ENCODE peak calls at places on chromosomes 7 and 10, in seven cellular contexts. H, L, W, C, P, O and K are unnamed samples.

GRCh38 chr7:3695602-3696001 is 394.6 kb downstream of the SDK1 start:
- DNase-seq in C (no peak), P (no peak), H (no peak), L (no peak), W (no peak), O (no peak), K (no peak)

GRCh38 chr10:5447611-5448071 is 35.3 kb downstream of the NET1 start:
- DNase-seq in O (peak), W (no peak), L (no peak), H (no peak), P (no peak), C (no peak), K (no peak)

GRCh38 chr10:98340261-98340675 is 72.3 kb upstream of the LOXL4 start:
- DNase-seq in H (no peak), L (peak), P (no peak), W (no peak), O (peak), C (no peak), K (no peak)

GRCh38 chr7:7650682-7651206 is 10.2 kb downstream of the UMAD1 start:
- DNase-seq in O (no peak), L (no peak), C (no peak), H (no peak), W (no peak), P (no peak), K (no peak)

GRCh38 chr7:17447728-17448478 is 149.5 kb downstream of the AHR start:
- DNase-seq in O (no peak), P (no peak), L (no peak), H (no peak), W (no peak), C (no peak), K (no peak)

GRCh38 chr10:5632430-5632829 is 34.0 kb downstream of the ASB13 start:
- DNase-seq in O (no peak), H (no peak), P (no peak), L (no peak), C (no peak), W (no peak), K (no peak)

GRCh38 chr10:69936091-69936490 is 116.6 kb upstream of the MACROH2A2 start:
- DNase-seq in O (peak), W (no peak), C (no peak), H (no peak), L (no peak), P (no peak), K (no peak)

GRCh38 chr10:123886292-123886691 is 5.3 kb downstream of the CPXM2 start:
- DNase-seq in H (no peak), O (no peak), P (no peak), L (no peak), C (no peak), W (no peak), K (no peak)

GRCh38 chr10:62177111-62177510 is 91.5 kb downstream of the RTKN2 start:
- DNase-seq in W (no peak), L (no peak), P (no peak), O (no peak), C (no peak), H (no peak), K (no peak)

GRCh38 chr7:140902305-140902953 is 22.3 kb downstream of the BRAF start:
- DNase-seq in O (no peak), C (no peak), L (no peak), W (no peak), H (no peak), P (no peak), K (no peak)

GRCh38 chr10:5423774-5424173 is 11.4 kb downstream of the NET1 start:
- DNase-seq in C (no peak), H (no peak), O (no peak), L (no peak), W (no peak), P (no peak), K (no peak)

GRCh38 chr10:71684356-71685173 is 35.0 kb downstream of the C10orf105 start:
- DNase-seq in H (no peak), O (no peak), L (no peak), P (no peak), C (no peak), W (no peak), K (no peak)

GRCh38 chr10:71611131-71611530 is 108.4 kb downstream of the C10orf105 start:
- DNase-seq in C (no peak), H (no peak), P (no peak), W (no peak), O (no peak), L (no peak), K (no peak)

GRCh38 chr10:124865676-124866075 is 64.1 kb downstream of the ABRAXAS2 start:
- DNase-seq in O (no peak), P (no peak), L (no peak), H (no peak), W (no peak), C (no peak), K (no peak)

GRCh38 chr7:92762853-92763252 is 73.5 kb downstream of the CDK6 start:
- DNase-seq in W (no peak), O (no peak), P (no peak), L (no peak), C (no peak), H (no peak), K (no peak)

GRCh38 chr7:69934475-69934903 is 336.2 kb downstream of the AUTS2 start:
- DNase-seq in C (no peak), W (no peak), P (no peak), O (no peak), H (no peak), L (peak), K (no peak)

GRCh38 chr10:114309111-114309651 is 70.1 kb downstream of the VWA2 start:
- DNase-seq in L (no peak), W (no peak), H (no peak), O (no peak), P (no peak), C (no peak), K (no peak)

GRCh38 chr10:92756233-92757065 is 66.7 kb downstream of the HHEX start:
- DNase-seq in W (no peak), L (no peak), O (peak), P (no peak), H (no peak), C (no peak), K (no peak)

GRCh38 chr7:70637726-70638125 is 494.2 kb upstream of the GALNT17 start:
- DNase-seq in P (no peak), C (no peak), L (no peak), W (peak), O (no peak), H (no peak), K (no peak)

GRCh38 chr10:10797467-10797866 is 220.2 kb upstream of the CELF2 start:
- DNase-seq in C (no peak), O (no peak), L (no peak), P (no peak), W (no peak), H (no peak), K (no peak)

GRCh38 chr10:104750306-104750705 is 109.2 kb downstream of the SORCS3 start:
- DNase-seq in C (no peak), L (peak), P (no peak), H (no peak), W (no peak), O (no peak), K (no peak)

GRCh38 chr10:51073461-51074237 is 638 bp upstream of the PRKG1 start:
- DNase-seq in H (no peak), O (peak), L (peak), P (no peak), W (peak), C (no peak), K (no peak)

GRCh38 chr10:42875388-42875755 is 92.8 kb downstream of the BMS1 start:
- DNase-seq in L (no peak), H (no peak), C (no peak), P (peak), O (no peak), W (no peak), K (no peak)
- TF ChIP-seq CTCF in L (no peak), H (no peak), C (no peak), P (no peak), O (no peak), W (no peak), K (no peak)

DNA sequence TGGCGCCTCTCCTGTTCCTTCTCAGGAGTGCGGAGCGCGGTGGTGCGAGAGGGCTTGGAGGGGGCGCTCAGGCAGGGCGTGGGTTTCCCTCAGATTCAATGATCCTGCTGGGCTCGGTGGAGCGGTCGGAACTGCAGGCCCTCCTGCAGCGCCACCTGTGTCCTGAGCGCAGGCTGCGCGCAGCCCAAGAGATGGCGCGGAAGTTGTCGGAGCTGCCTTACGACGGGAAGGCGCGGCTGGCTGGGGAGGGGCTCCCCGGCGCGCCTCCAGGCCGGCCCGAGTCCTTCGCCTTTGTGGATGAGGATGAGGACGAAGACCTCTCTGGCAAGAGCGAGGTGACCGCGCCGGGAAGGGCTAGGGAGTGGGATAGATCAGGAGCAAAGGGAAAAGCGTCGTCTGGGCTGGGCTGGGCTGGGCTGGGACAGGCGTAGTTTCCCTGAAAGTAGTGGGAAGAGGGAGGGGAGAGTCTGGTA is 17.0 kb downstream of the FAM131B start:
- DNase-seq in O (no peak), P (peak), H (peak), W (peak), L (peak), C (no peak), K (no peak)
- TF ChIP-seq CTCF in O (no peak), P (peak), H (peak), W (peak), L (peak), C (peak), K (peak)

DNA sequence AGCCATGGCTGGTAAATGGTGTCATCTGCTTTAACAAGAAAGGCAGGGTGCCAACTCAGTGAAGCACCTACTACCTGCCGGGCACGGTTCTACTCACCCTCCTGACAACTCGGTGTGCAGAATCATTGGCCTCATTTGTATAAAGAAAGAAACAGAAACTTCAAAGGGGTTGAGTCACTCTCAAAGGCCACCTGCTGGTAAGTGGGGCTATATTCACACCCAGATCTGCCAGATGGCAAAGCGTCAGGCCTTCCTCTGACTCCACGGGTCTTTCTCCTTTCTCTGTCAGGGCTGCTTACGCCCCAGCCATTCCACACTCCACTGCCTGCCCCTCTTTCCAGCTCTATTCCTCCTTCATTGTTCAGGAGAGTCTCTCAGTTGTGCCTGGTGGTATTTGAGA is 309.2 kb downstream of the GFRA1 start:
- DNase-seq in P (no peak), O (peak), C (no peak), L (no peak), H (no peak), W (no peak), K (no peak)
- TF ChIP-seq CTCF in P (no peak), O (peak), C (no peak), L (peak), H (no peak), W (no peak), K (peak)

DNA sequence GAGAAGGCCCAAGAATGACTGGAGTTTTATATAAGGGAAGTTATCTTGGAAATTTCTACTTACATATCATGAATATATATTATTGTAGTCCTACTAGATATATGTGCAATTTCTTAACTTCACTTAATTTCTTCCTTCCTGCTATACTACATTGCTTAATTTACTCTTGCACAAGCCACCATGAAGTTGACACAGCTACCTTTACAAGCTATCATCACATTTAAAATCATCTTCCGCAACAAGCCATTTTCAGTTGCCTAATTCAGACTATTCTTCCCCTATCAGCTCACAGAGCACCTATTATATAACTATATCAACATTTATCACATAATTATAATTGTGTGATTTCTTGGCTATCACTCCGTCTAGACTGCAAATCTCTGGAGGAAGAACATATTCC is 418.4 kb downstream of the PARD3 start:
- DNase-seq in H (no peak), C (no peak), W (no peak), L (no peak), P (no peak), O (no peak), K (no peak)
- TF ChIP-seq CTCF in H (no peak), C (no peak), W (no peak), L (no peak), P (no peak), O (no peak), K (no peak)

GRCh38 chr7:83475403-83475802 is 173.5 kb downstream of the SEMA3E start:
- DNase-seq in H (no peak), W (peak), O (no peak), C (no peak), L (no peak), P (no peak), K (no peak)
- TF ChIP-seq CTCF in H (no peak), W (peak), O (no peak), C (peak), L (no peak), P (no peak), K (peak)

GRCh38 chr10:84429926-84430520 is 101.6 kb downstream of the CCSER2 start:
- DNase-seq in C (peak), L (peak), O (peak), P (peak), H (peak), W (peak), K (no peak)
- TF ChIP-seq CTCF in C (peak), L (peak), O (peak), P (peak), H (peak), W (peak), K (peak)

DNA sequence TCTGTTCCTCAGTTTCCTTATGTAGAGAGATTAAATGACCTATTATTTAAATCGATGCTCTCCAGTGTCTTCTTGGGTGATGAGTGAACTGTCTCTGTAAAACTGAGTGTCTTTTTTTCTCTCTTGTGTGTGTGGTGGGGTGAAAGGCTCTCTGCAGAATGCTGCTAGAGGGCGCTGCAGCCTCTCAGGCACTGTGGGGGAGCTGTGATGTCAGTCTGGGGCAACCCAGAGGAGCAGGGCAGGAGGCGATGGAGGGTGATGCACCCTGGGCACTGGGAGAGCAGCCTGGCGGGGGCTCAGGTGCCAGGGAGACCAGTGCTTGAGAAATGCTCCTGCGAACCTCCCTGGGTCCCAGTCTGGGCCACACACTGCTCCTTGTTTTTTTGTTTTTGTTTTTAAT is 110.1 kb upstream of the POM121L12 start:
- DNase-seq in L (no peak), O (no peak), W (peak), C (no peak), H (no peak), P (no peak), K (no peak)
- TF ChIP-seq CTCF in L (no peak), O (no peak), W (peak), C (no peak), H (no peak), P (no peak), K (no peak)

DNA sequence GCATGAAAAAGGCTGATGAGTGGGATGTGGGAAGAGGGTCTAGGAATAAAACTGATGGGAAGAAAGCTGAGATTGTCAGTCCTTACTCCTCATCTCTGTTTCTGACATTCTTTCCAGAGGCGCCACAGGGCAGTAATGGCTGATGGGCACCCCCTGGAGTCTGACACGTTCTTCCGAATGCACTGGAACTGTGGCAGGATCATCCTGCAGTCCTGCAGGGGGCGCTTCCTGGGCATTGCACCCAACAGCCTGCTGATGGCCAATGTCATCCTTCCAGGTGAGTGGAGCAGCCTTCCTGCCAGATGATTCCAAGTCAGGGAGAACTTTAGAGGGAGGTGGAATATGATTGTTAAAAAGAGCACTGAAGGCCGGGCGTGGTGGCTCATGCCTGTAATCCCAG is 4.8 kb downstream of the FSCN3 start:
- DNase-seq in O (no peak), C (no peak), W (peak), L (no peak), H (no peak), P (no peak), K (no peak)
- TF ChIP-seq CTCF in O (peak), C (peak), W (peak), L (peak), H (no peak), P (no peak), K (peak)